ENCODE peak calls at places on chromosomes 11 and 22, in eight cellular contexts. Q is Daoy; Y is HFFc6; M is stimulated activated CD4-positive, alpha-beta T cell treated with anti-CD3 and anti-CD28 coated beads, Interleukin-4, amount 100 ng/mL, for 1 hour; N is T-helper 1 cell; F is AG10803; S is fibroblast of villous mesenchyme; I is activated CD4-positive, alpha-beta T cell treated with anti-CD3 and anti-CD28 coated beads for 48 hours. C is an unnamed sample.

GRCh38 chr11:76233196-76233921 is 27.1 kb upstream of the WNT11 start:
- DNase-seq in I (no peak), Q (peak; percentile 25), M (no peak), N (no peak), Y (no peak), S (no peak), F (no peak), C (no peak)

GRCh38 chr11:12724301-12725046 is 50.3 kb downstream of the TEAD1 start:
- DNase-seq in Q (peak; percentile 92), F (peak; percentile 73), M (no peak), Y (peak; percentile 90), N (no peak), S (peak; percentile 98), I (no peak), C (no peak)

GRCh38 chr11:128734439-128735224 is 40.8 kb downstream of the FLI1 start:
- DNase-seq in Q (no peak), S (no peak), M (no peak), N (no peak), I (peak; percentile 59), Y (no peak), F (no peak), C (no peak)

GRCh38 chr22:27089303-27089702 is 431.9 kb downstream of the MIAT start:
- DNase-seq in I (no peak), N (no peak), Q (no peak), S (no peak), F (no peak), Y (no peak), M (no peak), C (no peak)

GRCh38 chr11:11468919-11469318 is 115.9 kb upstream of the CSNK2A3 start:
- DNase-seq in S (no peak), Q (peak; percentile 58), I (no peak), M (no peak), F (no peak), Y (peak; percentile 73), N (no peak), C (no peak)

GRCh38 chr22:46057206-46057605 is 80.2 kb upstream of the WNT7B start:
- DNase-seq in N (no peak), M (no peak), I (no peak), Q (no peak), F (no peak), Y (no peak), S (peak; percentile 52), C (no peak)

GRCh38 chr22:31260474-31260856 is 31.8 kb downstream of the PIK3IP1 start:
- DNase-seq in M (no peak), N (no peak), S (no peak), Y (no peak), Q (no peak), F (no peak), I (no peak), C (no peak)

GRCh38 chr11:120569903-120570302 is 58.4 kb downstream of the GRIK4 start:
- DNase-seq in Y (no peak), S (no peak), Q (no peak), M (no peak), N (no peak), I (no peak), F (no peak), C (no peak)

GRCh38 chr11:99920956-99921355 is 766.1 kb upstream of the ARHGAP42 start:
- DNase-seq in F (no peak), N (no peak), I (no peak), M (no peak), S (no peak), Q (no peak), Y (no peak), C (no peak)

GRCh38 chr11:77470971-77471370 is 2.9 kb downstream of the PAK1 start:
- DNase-seq in F (no peak), M (no peak), S (no peak), Q (no peak), N (no peak), Y (no peak), I (no peak), C (no peak)